ENCODE peak calls at places on chromosomes 3 and 15, in four cellular contexts. I is GM23248, B is HepG2, A is mucosa of descending colon. H is an unnamed sample. For H3K4me1, the result is how much of the 10 kb centered on the place peaks cover.

GRCh38 chr3:39721076-39721475 is 88.3 kb upstream of the MYRIP start:
- DNase-seq in B (no peak), I (peak), A (no peak), H (no peak)

GRCh38 chr3:16258177-16258576 is 6.6 kb downstream of the DPH3 start:
- DNase-seq in I (no peak), B (no peak), A (no peak), H (no peak)

GRCh38 chr15:70196314-70197291 is 98.9 kb upstream of the TLE3 start:
- DNase-seq in A (no peak), B (peak), I (peak), H (no peak)

GRCh38 chr15:69976366-69976994 is 121.2 kb downstream of the TLE3 start:
- DNase-seq in I (peak), A (no peak), B (peak), H (no peak)

GRCh38 chr3:131796558-131796957 is 238.3 kb downstream of the CPNE4 start:
- DNase-seq in A (no peak), B (no peak), I (no peak), H (no peak)

GRCh38 chr15:43208052-43209002 is 12.5 kb downstream of the EPB42 start:
- DNase-seq in B (no peak), I (no peak), A (no peak), H (no peak)

GRCh38 chr3:183895774-183896173 is 11.1 kb upstream of the PARL start:
- DNase-seq in B (no peak), A (no peak), I (no peak), H (no peak)

GRCh38 chr3:145251311-145251710 is 909.7 kb downstream of the PLOD2 start:
- DNase-seq in A (no peak), I (no peak), B (no peak), H (no peak)

GRCh38 chr3:142216321-142216720 is 9.1 kb downstream of the GK5 start:
- DNase-seq in I (no peak), B (no peak), A (no peak), H (no peak)
- H3K4me3 ChIP-seq in I (no peak), B (no peak), A (no peak), H (no peak)

DNA sequence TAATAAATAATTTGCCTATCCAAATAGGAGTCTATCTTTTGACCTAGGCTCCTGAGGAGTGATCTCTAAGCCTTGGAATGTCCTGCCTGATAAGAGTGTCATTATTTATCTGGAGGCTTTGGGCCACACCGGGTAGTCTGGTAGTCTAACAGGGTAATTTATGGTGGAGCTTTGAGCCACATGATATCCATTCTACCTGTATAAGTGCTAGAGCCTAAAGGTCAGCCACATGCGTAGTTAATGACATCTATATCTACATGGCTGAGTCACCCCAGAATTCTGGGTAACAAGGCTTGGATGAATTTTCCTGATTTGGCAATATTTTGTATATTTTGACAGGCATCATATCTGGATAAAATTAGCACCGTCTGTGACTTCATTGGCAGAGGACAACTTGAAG is 681.4 kb downstream of the MCTP2 start:
- DNase-seq in I (no peak), A (no peak), B (no peak), H (peak)
- H3K4me1 ChIP-seq in I (under half), A (under half), B (under half), H (under half)

DNA sequence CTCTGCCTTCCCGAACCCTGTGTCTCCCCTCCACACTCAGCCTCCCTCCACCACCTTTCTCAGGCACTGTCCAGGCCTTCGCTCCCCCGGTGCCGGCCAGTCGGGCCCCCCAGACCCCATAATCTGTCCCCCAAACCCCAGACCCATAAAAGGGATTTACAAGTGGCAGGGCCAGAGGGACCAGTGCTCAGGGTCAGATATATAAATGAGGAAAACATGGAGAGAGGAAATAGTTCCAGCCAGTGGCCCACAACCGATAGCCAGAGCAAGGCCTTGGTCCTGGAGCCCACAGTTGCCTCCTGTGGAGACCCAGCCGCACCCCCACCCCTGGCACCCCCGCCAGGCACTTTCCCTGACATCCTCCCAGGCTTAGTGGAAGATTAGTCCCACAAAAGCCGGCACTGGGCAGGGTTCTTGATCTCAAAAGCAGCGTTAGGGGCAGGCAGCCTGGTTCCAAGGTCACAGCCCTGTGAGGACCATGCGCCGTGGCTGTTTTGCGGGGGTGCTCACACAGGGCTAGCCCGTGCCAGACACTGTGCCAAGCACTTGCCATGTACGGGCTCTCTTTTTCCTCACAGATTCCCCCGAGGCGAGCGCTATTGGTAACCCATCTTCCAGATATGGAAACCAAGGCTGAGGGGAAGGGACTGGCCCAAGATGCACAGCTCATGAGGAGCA is 1.1 kb upstream of the PLXND1 start:
- DNase-seq in I (peak), B (no peak), A (no peak), H (no peak)
- H3K4me3 ChIP-seq in I (peak), B (peak), A (no peak), H (no peak)

DNA sequence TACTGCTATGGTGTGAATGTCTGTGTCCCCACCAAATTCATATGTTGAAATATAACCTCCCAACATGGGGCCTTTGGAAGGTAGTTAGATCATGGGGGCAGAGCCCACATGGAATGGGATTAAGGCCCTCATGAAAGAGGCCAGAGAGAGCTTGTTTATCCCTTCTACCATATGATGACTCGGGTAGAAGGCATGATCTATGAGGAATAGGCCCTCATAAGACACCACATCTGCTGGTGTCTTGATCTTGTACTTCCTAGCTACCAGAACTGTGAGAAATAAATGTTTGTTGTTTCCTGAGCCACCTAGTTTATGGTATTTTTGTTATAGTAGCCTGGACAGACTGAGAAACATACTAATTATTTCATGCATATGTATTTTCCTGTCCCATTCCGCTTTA is 51.9 kb downstream of the WWTR1 start:
- DNase-seq in A (no peak), I (peak), B (no peak), H (no peak)
- H3K4me1 ChIP-seq in A (under half), I (half or more), B (half or more), H (under half)

GRCh38 chr15:89243046-89243690 is 611 bp upstream of the FANCI start:
- DNase-seq in A (no peak), I (peak), B (no peak), H (no peak)
- H3K4me3 ChIP-seq in A (peak), I (peak), B (peak), H (peak)